ENCODE peak calls at places on chromosomes 6 and 20, in five cellular contexts. K, L, V, H and N are unnamed samples.
A peak's percentile ranks its signal among the peaks of the same experiment; 100 is the strongest.

GRCh38 chr6:119347466-119348307 is 1.9 kb downstream of the MAN1A1 start:
- DNase-seq in V (peak; percentile 9), L (peak; percentile 61), H (no peak), K (no peak), N (peak; percentile 70)

GRCh38 chr20:37309941-37310590 is 20.6 kb downstream of the MANBAL start:
- DNase-seq in V (no peak), H (no peak), K (no peak), L (no peak), N (peak; percentile 60)

GRCh38 chr6:106790146-106790770 is 160.9 kb downstream of the QRSL1 start:
- DNase-seq in L (no peak), K (no peak), H (no peak), V (no peak), N (no peak)

GRCh38 chr6:93407186-93407585 is 12.2 kb downstream of the EPHA7 start:
- DNase-seq in K (no peak), V (no peak), L (no peak), H (no peak), N (peak; percentile 34)

GRCh38 chr20:63101781-63102719 is 95.3 kb upstream of the BHLHE23 start:
- DNase-seq in H (no peak), L (peak; percentile 68), V (peak; percentile 70), K (peak; percentile 63), N (peak; percentile 44)

GRCh38 chr20:41560971-41561370 is 57.2 kb downstream of the CHD6 start:
- DNase-seq in K (no peak), H (no peak), L (no peak), V (no peak), N (no peak)

GRCh38 chr20:33821270-33821836 is 10.2 kb downstream of the CHMP4B start:
- DNase-seq in H (peak; percentile 22), V (no peak), L (no peak), K (no peak), N (no peak)

GRCh38 chr20:10077081-10077471 is 42.3 kb downstream of the ANKEF1 start:
- DNase-seq in V (peak; percentile 85), L (no peak), H (no peak), K (peak; percentile 36), N (peak; percentile 23)

GRCh38 chr20:62616728-62617621 is 25.3 kb upstream of the SLCO4A1 start:
- DNase-seq in K (peak; percentile 79), L (peak; percentile 78), H (peak; percentile 43), V (peak; percentile 72), N (peak; percentile 91)

GRCh38 chr6:79913369-79913768 is 34.0 kb downstream of the ELOVL4 start:
- DNase-seq in V (no peak), K (no peak), L (no peak), H (no peak), N (no peak)

GRCh38 chr6:3297909-3298308 is 39.2 kb downstream of the PSMG4 start:
- DNase-seq in H (no peak), V (no peak), L (no peak), K (no peak), N (no peak)

GRCh38 chr6:158037021-158037420 is 55.4 kb downstream of the SYNJ2 start:
- DNase-seq in K (no peak), H (no peak), V (no peak), L (no peak), N (no peak)

GRCh38 chr20:36399147-36399968 is 93.2 kb downstream of the DLGAP4 start:
- DNase-seq in L (peak; percentile 42), K (peak; percentile 83), H (peak; percentile 91), V (peak; percentile 98), N (peak; percentile 57)

GRCh38 chr20:35883341-35883777 is 70.9 kb downstream of the SCAND1 start:
- DNase-seq in K (no peak), H (no peak), V (no peak), L (peak; percentile 27), N (no peak)

GRCh38 chr6:108559884-108560462 is 744 bp upstream of the FOXO3 start:
- DNase-seq in L (peak; percentile 85), K (peak; percentile 82), H (no peak), V (peak; percentile 90), N (peak; percentile 81)

GRCh38 chr20:5714261-5715041 is 35.8 kb upstream of the SHLD1 start:
- DNase-seq in L (no peak), V (peak; percentile 81), K (peak; percentile 28), H (no peak), N (peak; percentile 51)

GRCh38 chr20:63934271-63935068 is 21.7 kb downstream of the UCKL1 start:
- DNase-seq in L (no peak), H (no peak), K (peak; percentile 64), V (peak; percentile 72), N (no peak)

GRCh38 chr20:12411246-12411940 is 493.7 kb downstream of the BTBD3 start:
- DNase-seq in L (no peak), V (no peak), K (no peak), H (no peak), N (no peak)

GRCh38 chr20:45826381-45827019 is 612 bp downstream of the TNNC2 start:
- DNase-seq in V (no peak), L (peak; percentile 58), K (no peak), H (no peak), N (no peak)

GRCh38 chr6:153976921-153977693 is 61.9 kb upstream of the OPRM1 start:
- DNase-seq in K (no peak), H (no peak), L (peak; percentile 73), V (no peak), N (no peak)

GRCh38 chr20:5222919-5223634 is 93.7 kb downstream of the PROKR2 start:
- DNase-seq in K (peak; percentile 78), L (peak; percentile 77), V (peak; percentile 88), H (peak; percentile 18), N (peak; percentile 79)

GRCh38 chr6:99746261-99746895 is 139.7 kb downstream of the PRDM13 start:
- DNase-seq in K (peak; percentile 72), V (peak; percentile 79), L (peak; percentile 69), H (peak; percentile 76), N (peak; percentile 78)

GRCh38 chr6:24858154-24858801 is 59.6 kb upstream of the ARMH2 start:
- DNase-seq in L (peak; percentile 70), V (no peak), K (no peak), H (no peak), N (no peak)

GRCh38 chr6:157607317-157608109 is 215.5 kb upstream of the SNX9 start:
- DNase-seq in H (no peak), V (peak; percentile 78), K (peak; percentile 45), L (no peak), N (no peak)

GRCh38 chr6:18432619-18433018 is 45.5 kb downstream of the RNF144B start:
- DNase-seq in K (peak; percentile 23), H (no peak), L (no peak), V (no peak), N (no peak)

GRCh38 chr6:20534906-20535305 is 649 bp downstream of the CDKAL1 start:
- DNase-seq in K (no peak), V (no peak), H (no peak), L (peak; percentile 36), N (no peak)

GRCh38 chr6:144283781-144284473 is 1.2 kb upstream of the UTRN start:
- DNase-seq in H (no peak), L (peak; percentile 69), V (peak; percentile 42), K (no peak), N (no peak)

GRCh38 chr6:1325471-1326309 is 13.8 kb downstream of the FOXQ1 start:
- DNase-seq in L (peak; percentile 97), V (no peak), H (peak; percentile 37), K (no peak), N (peak; percentile 67)

GRCh38 chr20:45390931-45391330 is 12.8 kb upstream of the TP53TG5 start:
- DNase-seq in H (no peak), K (no peak), L (no peak), V (no peak), N (no peak)

GRCh38 chr6:17211101-17211500 is 70.1 kb upstream of the RBM24 start:
- DNase-seq in H (no peak), K (no peak), V (no peak), L (no peak), N (no peak)

GRCh38 chr6:11711644-11711993 is 67.0 kb downstream of the ADTRP start:
- DNase-seq in H (no peak), V (no peak), L (peak; percentile 66), K (no peak), N (no peak)
- TF ChIP-seq EZH2phosphoT487 in H (no peak), V (no peak), L (no peak), K (no peak), N (no peak)

GRCh38 chr6:81793811-81794210 is 41.3 kb upstream of the TENT5A start:
- DNase-seq in L (peak; percentile 65), K (no peak), H (no peak), V (no peak), N (no peak)

GRCh38 chr6:81795890-81796289 is 43.4 kb upstream of the TENT5A start:
- DNase-seq in L (no peak), K (no peak), H (no peak), V (no peak), N (no peak)

GRCh38 chr6:81801489-81801888 is 49.0 kb upstream of the TENT5A start:
- DNase-seq in V (no peak), K (peak; percentile 46), H (no peak), L (no peak), N (no peak)

GRCh38 chr6:81800666-81801065 is 48.2 kb upstream of the TENT5A start:
- DNase-seq in L (no peak), K (no peak), H (no peak), V (no peak), N (no peak)

GRCh38 chr6:81797594-81797993 is 45.1 kb upstream of the TENT5A start:
- DNase-seq in V (no peak), H (no peak), K (no peak), L (no peak), N (no peak)
- H3K4me3 ChIP-seq in V (no peak overlapping the region), H (no peak overlapping the region), K (no peak overlapping the region), L (no peak overlapping the region), N (no peak overlapping the region)

GRCh38 chr6:136521891-136522290 is 28.3 kb downstream of the MAP7 start:
- DNase-seq in K (no peak), L (no peak), H (no peak), V (no peak), N (no peak)

GRCh38 chr6:136522636-136523035 is 27.6 kb downstream of the MAP7 start:
- DNase-seq in V (no peak), K (no peak), L (no peak), H (no peak), N (no peak)

GRCh38 chr6:136523196-136523595 is 27.0 kb downstream of the MAP7 start:
- DNase-seq in K (no peak), L (no peak), V (no peak), H (no peak), N (no peak)

GRCh38 chr6:136520520-136520919 is 29.7 kb downstream of the MAP7 start:
- DNase-seq in V (no peak), K (no peak), H (no peak), L (no peak), N (no peak)

DNA sequence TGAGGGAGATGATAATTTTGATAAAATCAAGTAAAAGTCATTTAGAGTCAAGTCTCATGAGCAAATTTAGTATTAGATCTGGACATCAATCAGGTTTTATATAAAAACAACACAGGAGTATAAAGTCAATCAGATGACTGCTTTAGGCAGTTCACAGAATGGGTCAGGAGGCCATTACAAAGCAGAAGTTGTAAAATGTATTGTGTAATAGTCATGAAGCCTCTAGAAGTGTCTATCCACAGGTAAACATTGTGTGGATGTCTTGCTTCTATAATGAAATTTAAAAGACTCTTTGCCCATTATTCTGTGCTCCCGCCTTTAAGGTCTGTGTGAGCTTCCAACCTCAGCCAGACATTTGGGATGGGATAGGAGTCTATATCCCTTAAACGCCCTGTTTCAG is 28.8 kb downstream of the MAP7 start:
- DNase-seq in L (no peak), H (no peak), V (no peak), K (no peak), N (no peak)
- TF ChIP-seq EZH2phosphoT487 in L (no peak), H (no peak), V (no peak), K (no peak), N (no peak)

GRCh38 chr6:19501737-19502245 is 335.4 kb upstream of the ID4 start:
- DNase-seq in V (peak; percentile 2), K (no peak), L (no peak), H (no peak), N (no peak)

GRCh38 chr6:19502301-19502700 is 334.9 kb upstream of the ID4 start:
- DNase-seq in V (no peak), H (no peak), L (no peak), K (no peak), N (no peak)
- H3K4me3 ChIP-seq in V (no peak overlapping the region), H (no peak overlapping the region), L (no peak overlapping the region), K (no peak overlapping the region), N (no peak overlapping the region)